ENCODE peak calls at places on chromosomes 2 and 18, in seven cellular contexts. One of them, this sample, is unnamed.

GRCh38 chr2:170816499-170817246 is at the start of gene GAD1:
- DNase-seq in hypothalamus: peak
- DNase-seq in skeletal muscle cell: no peak
- DNase-seq in Ammon's horn: peak
- DNase-seq in IMR-90: peak
- DNase-seq in activated CD4-positive, alpha-beta T cell treated with anti-CD3 and anti-CD28 coated beads, Interleukin-2, amount 10 ng/mL, durations not matched to agents 7 days and 5 days: peak
- DNase-seq in stimulated activated naive CD4-positive, alpha-beta T cell: peak
- DNase-seq in this sample: peak

GRCh38 chr2:207863345-207863744 is 93.6 kb upstream of the FZD5 start:
- DNase-seq in skeletal muscle cell: no peak
- DNase-seq in Ammon's horn: no peak
- DNase-seq in IMR-90: no peak
- DNase-seq in hypothalamus: no peak
- DNase-seq in stimulated activated naive CD4-positive, alpha-beta T cell: no peak
- DNase-seq in activated CD4-positive, alpha-beta T cell treated with anti-CD3 and anti-CD28 coated beads, Interleukin-2, amount 10 ng/mL, durations not matched to agents 7 days and 5 days: no peak
- DNase-seq in this sample: no peak

GRCh38 chr2:203407496-203407895 is 79.3 kb downstream of the ABI2 start:
- DNase-seq in Ammon's horn: no peak
- DNase-seq in hypothalamus: no peak
- DNase-seq in stimulated activated naive CD4-positive, alpha-beta T cell: no peak
- DNase-seq in activated CD4-positive, alpha-beta T cell treated with anti-CD3 and anti-CD28 coated beads, Interleukin-2, amount 10 ng/mL, durations not matched to agents 7 days and 5 days: no peak
- DNase-seq in skeletal muscle cell: no peak
- DNase-seq in IMR-90: peak
- DNase-seq in this sample: no peak

GRCh38 chr2:174546519-174547506 is 50.8 kb downstream of the WIPF1 start:
- DNase-seq in activated CD4-positive, alpha-beta T cell treated with anti-CD3 and anti-CD28 coated beads, Interleukin-2, amount 10 ng/mL, durations not matched to agents 7 days and 5 days: peak
- DNase-seq in Ammon's horn: peak
- DNase-seq in skeletal muscle cell: peak
- DNase-seq in hypothalamus: no peak
- DNase-seq in IMR-90: peak
- DNase-seq in stimulated activated naive CD4-positive, alpha-beta T cell: no peak
- DNase-seq in this sample: no peak

GRCh38 chr2:27471961-27472360 is 17.6 kb downstream of the IFT172 start:
- DNase-seq in IMR-90: no peak
- DNase-seq in stimulated activated naive CD4-positive, alpha-beta T cell: no peak
- DNase-seq in hypothalamus: no peak
- DNase-seq in Ammon's horn: no peak
- DNase-seq in activated CD4-positive, alpha-beta T cell treated with anti-CD3 and anti-CD28 coated beads, Interleukin-2, amount 10 ng/mL, durations not matched to agents 7 days and 5 days: no peak
- DNase-seq in skeletal muscle cell: no peak
- DNase-seq in this sample: no peak

GRCh38 chr2:6864938-6865345 is 765 bp downstream of the CMPK2 start:
- DNase-seq in skeletal muscle cell: no peak
- DNase-seq in hypothalamus: no peak
- DNase-seq in Ammon's horn: no peak
- DNase-seq in stimulated activated naive CD4-positive, alpha-beta T cell: no peak
- DNase-seq in IMR-90: no peak
- DNase-seq in activated CD4-positive, alpha-beta T cell treated with anti-CD3 and anti-CD28 coated beads, Interleukin-2, amount 10 ng/mL, durations not matched to agents 7 days and 5 days: peak
- DNase-seq in this sample: no peak

GRCh38 chr2:173347305-173348168 is 7.1 kb upstream of the CDCA7 start:
- DNase-seq in hypothalamus: no peak
- DNase-seq in stimulated activated naive CD4-positive, alpha-beta T cell: no peak
- DNase-seq in Ammon's horn: no peak
- DNase-seq in IMR-90: no peak
- DNase-seq in skeletal muscle cell: no peak
- DNase-seq in activated CD4-positive, alpha-beta T cell treated with anti-CD3 and anti-CD28 coated beads, Interleukin-2, amount 10 ng/mL, durations not matched to agents 7 days and 5 days: no peak
- DNase-seq in this sample: no peak

GRCh38 chr2:120473522-120474271 is 127.8 kb downstream of the INHBB start:
- DNase-seq in stimulated activated naive CD4-positive, alpha-beta T cell: no peak
- DNase-seq in skeletal muscle cell: no peak
- DNase-seq in IMR-90: no peak
- DNase-seq in hypothalamus: no peak
- DNase-seq in Ammon's horn: no peak
- DNase-seq in activated CD4-positive, alpha-beta T cell treated with anti-CD3 and anti-CD28 coated beads, Interleukin-2, amount 10 ng/mL, durations not matched to agents 7 days and 5 days: no peak
- DNase-seq in this sample: peak

GRCh38 chr2:66700181-66700686 is 265.3 kb downstream of the MEIS1 start:
- DNase-seq in stimulated activated naive CD4-positive, alpha-beta T cell: no peak
- DNase-seq in activated CD4-positive, alpha-beta T cell treated with anti-CD3 and anti-CD28 coated beads, Interleukin-2, amount 10 ng/mL, durations not matched to agents 7 days and 5 days: no peak
- DNase-seq in hypothalamus: no peak
- DNase-seq in skeletal muscle cell: no peak
- DNase-seq in Ammon's horn: peak
- DNase-seq in IMR-90: no peak
- DNase-seq in this sample: no peak

GRCh38 chr2:25743132-25743830 is 69.9 kb upstream of the DTNB start:
- DNase-seq in IMR-90: no peak
- DNase-seq in activated CD4-positive, alpha-beta T cell treated with anti-CD3 and anti-CD28 coated beads, Interleukin-2, amount 10 ng/mL, durations not matched to agents 7 days and 5 days: peak
- DNase-seq in skeletal muscle cell: no peak
- DNase-seq in stimulated activated naive CD4-positive, alpha-beta T cell: peak
- DNase-seq in Ammon's horn: peak
- DNase-seq in hypothalamus: no peak
- DNase-seq in this sample: no peak

GRCh38 chr18:68316636-68317035 is 398.3 kb downstream of the TMX3 start:
- DNase-seq in IMR-90: peak
- DNase-seq in Ammon's horn: no peak
- DNase-seq in stimulated activated naive CD4-positive, alpha-beta T cell: no peak
- DNase-seq in activated CD4-positive, alpha-beta T cell treated with anti-CD3 and anti-CD28 coated beads, Interleukin-2, amount 10 ng/mL, durations not matched to agents 7 days and 5 days: no peak
- DNase-seq in hypothalamus: no peak
- DNase-seq in skeletal muscle cell: peak
- DNase-seq in this sample: no peak

GRCh38 chr2:47803363-47803762 is 20.4 kb downstream of the MSH6 start:
- DNase-seq in hypothalamus: no peak
- DNase-seq in IMR-90: no peak
- DNase-seq in skeletal muscle cell: no peak
- DNase-seq in stimulated activated naive CD4-positive, alpha-beta T cell: no peak
- DNase-seq in Ammon's horn: no peak
- DNase-seq in activated CD4-positive, alpha-beta T cell treated with anti-CD3 and anti-CD28 coated beads, Interleukin-2, amount 10 ng/mL, durations not matched to agents 7 days and 5 days: no peak
- DNase-seq in this sample: no peak

GRCh38 chr2:164624296-164624695 is 3.0 kb upstream of the GRB14 start:
- DNase-seq in skeletal muscle cell: no peak
- DNase-seq in hypothalamus: no peak
- DNase-seq in stimulated activated naive CD4-positive, alpha-beta T cell: no peak
- DNase-seq in activated CD4-positive, alpha-beta T cell treated with anti-CD3 and anti-CD28 coated beads, Interleukin-2, amount 10 ng/mL, durations not matched to agents 7 days and 5 days: no peak
- DNase-seq in IMR-90: no peak
- DNase-seq in Ammon's horn: no peak
- DNase-seq in this sample: no peak

GRCh38 chr18:2338601-2339000 is 232.7 kb downstream of the METTL4 start:
- DNase-seq in skeletal muscle cell: no peak
- DNase-seq in IMR-90: no peak
- DNase-seq in Ammon's horn: no peak
- DNase-seq in activated CD4-positive, alpha-beta T cell treated with anti-CD3 and anti-CD28 coated beads, Interleukin-2, amount 10 ng/mL, durations not matched to agents 7 days and 5 days: no peak
- DNase-seq in hypothalamus: no peak
- DNase-seq in stimulated activated naive CD4-positive, alpha-beta T cell: no peak
- DNase-seq in this sample: no peak

This sample was measured in dorsolateral prefrontal cortex.